ENCODE peak calls at places on chromosomes 3 and 15, in eight cellular contexts. B, A, R, P, X, T, O and F are unnamed samples.

GRCh38 chr15:70289191-70289955 is 191.7 kb upstream of the TLE3 start:
- DNase-seq in B (no peak), A (no peak), R (no peak), P (peak; percentile 59), X (no peak), T (peak; percentile 77), O (no peak), F (no peak)

GRCh38 chr15:58701376-58701775 is 48.1 kb downstream of the ADAM10 start:
- DNase-seq in B (no peak), A (no peak), R (no peak), P (no peak), X (no peak), T (no peak), O (no peak), F (no peak)

GRCh38 chr3:2130726-2131125 is 32.1 kb downstream of the CNTN4 start:
- DNase-seq in B (no peak), A (no peak), R (no peak), P (no peak), X (no peak), T (no peak), O (no peak), F (no peak)

GRCh38 chr3:13515786-13516783 is 32.8 kb upstream of the FBLN2 start:
- DNase-seq in B (no peak), A (no peak), R (no peak), P (no peak), X (no peak), T (no peak), O (peak; percentile 69), F (peak; percentile 89)

GRCh38 chr3:118468801-118469200 is 565.8 kb downstream of the IGSF11 start:
- DNase-seq in B (no peak), A (no peak), R (no peak), P (no peak), X (no peak), T (no peak), O (no peak), F (no peak)

GRCh38 chr15:35308802-35309201 is 223.7 kb upstream of the NANOGP8 start:
- DNase-seq in B (no peak), A (no peak), R (no peak), P (peak; percentile 94), X (peak; percentile 31), T (peak; percentile 70), O (no peak), F (no peak)

GRCh38 chr15:90529369-90530249 is at the start of gene CRTC3:
- DNase-seq in B (peak; percentile 95), A (peak; percentile 74), R (peak; percentile 59), P (no peak), X (peak; percentile 21), T (peak; percentile 72), O (peak; percentile 60), F (no peak)

GRCh38 chr3:58998476-58999117 is 51.2 kb downstream of the CFAP20DC start:
- DNase-seq in B (no peak), A (peak; percentile 64), R (no peak), P (peak; percentile 85), X (peak; percentile 100), T (no peak), O (no peak), F (no peak)

GRCh38 chr3:20043398-20043797 is 3.2 kb downstream of the KAT2B start:
- DNase-seq in B (peak; percentile 49), A (no peak), R (peak; percentile 30), P (no peak), X (no peak), T (peak; percentile 92), O (peak; percentile 83), F (no peak)

DNA sequence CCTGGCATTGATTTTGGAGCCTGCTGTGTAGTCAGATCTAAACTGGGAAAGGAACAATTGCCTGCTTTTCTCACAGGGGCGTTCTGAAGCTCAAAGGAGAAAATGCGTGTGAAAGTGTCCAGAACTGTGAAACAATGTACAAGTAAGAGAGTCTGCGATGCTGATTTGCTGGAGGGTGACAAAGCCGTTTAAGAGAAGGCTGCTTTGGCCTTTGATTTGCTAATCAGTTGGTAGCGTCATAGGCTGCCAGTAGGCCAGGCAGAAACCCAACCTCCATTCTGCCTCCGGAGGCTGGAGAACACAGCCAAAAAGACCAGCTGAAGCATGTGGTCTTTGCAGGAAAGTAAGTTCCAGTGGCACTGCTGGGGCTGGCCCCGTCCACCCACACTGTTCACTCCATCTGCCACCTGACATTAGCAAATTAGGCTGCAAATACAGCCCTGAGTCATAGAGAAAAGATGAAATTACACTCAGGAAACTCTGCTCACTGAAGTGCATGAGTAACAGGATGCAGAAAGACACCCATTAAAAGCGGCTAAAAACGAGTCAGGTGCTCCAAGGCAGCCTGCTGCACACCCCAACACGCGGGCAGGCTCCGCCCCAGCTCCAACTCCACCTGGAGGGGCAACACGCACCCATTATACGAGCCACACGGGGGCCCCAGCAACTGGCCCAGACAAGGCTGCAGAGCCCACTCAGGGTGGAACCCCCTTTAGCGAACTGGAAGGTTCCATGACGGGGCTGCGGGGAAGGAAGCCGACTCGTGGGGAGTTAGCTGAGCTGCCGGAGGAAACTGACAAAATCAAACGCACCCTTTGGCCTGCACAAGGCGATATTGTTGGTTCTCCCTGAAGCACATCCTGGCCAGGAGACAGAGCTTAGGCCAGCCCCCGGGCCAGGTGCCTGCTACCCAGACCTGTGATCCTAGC is 31.6 kb downstream of the ZDHHC19 start:
- DNase-seq in B (peak; percentile 82), A (no peak), R (peak; percentile 79), P (no peak), X (peak; percentile 96), T (no peak), O (no peak), F (peak; percentile 71)
- TF ChIP-seq CTCF in B (peak; percentile 26), A (no peak), R (no peak), P (no peak), X (no peak), T (no peak), O (no peak), F (no peak)

GRCh38 chr3:71987828-71988227 is 202.9 kb upstream of the PROK2 start:
- DNase-seq in B (no peak), A (no peak), R (no peak), P (peak; percentile 20), X (no peak), T (no peak), O (no peak), F (no peak)

GRCh38 chr3:71984843-71985594 is 200.1 kb upstream of the PROK2 start:
- DNase-seq in B (peak; percentile 45), A (no peak), R (no peak), P (no peak), X (no peak), T (no peak), O (no peak), F (no peak)

GRCh38 chr3:71989165-71989564 is 204.2 kb upstream of the PROK2 start:
- DNase-seq in B (no peak), A (peak; percentile 10), R (no peak), P (no peak), X (peak; percentile 40), T (no peak), O (no peak), F (no peak)

GRCh38 chr3:71990545-71990944 is 205.6 kb upstream of the PROK2 start:
- DNase-seq in B (no peak), A (no peak), R (no peak), P (no peak), X (no peak), T (no peak), O (no peak), F (no peak)

DNA sequence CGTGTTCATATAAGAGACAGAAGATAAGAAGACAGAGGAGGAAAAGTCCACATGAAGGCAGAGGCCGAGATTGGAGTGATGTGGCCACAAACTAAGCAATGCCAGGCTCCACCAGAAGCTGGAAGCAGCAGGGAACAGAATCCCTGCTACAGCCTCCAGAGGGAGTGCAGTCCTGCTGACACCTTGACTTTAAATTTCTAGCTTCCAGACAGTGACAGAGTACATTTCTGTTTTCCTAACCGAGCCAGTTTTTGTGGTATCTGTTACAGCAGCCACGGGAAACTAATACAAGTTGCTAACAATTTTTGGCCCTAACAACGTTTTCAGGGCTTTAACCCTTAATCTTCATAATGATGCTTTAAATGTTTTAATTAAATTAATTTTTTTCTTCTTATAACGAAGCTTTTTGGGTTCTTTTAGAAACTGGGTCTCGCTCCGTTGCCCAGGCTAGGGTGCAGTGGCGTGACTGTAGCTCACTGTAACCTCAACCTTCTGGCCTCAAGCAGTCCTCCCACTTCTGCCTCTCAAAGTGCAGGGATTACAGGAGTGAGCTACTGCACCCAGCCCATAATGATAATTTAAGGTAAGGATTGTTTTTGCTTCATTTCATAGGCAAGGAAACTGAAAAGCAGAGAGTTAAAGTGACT is 202.3 kb upstream of the PROK2 start:
- DNase-seq in B (no peak), A (no peak), R (no peak), P (no peak), X (no peak), T (no peak), O (no peak), F (no peak)
- TF ChIP-seq CTCF in B (no peak), A (peak; percentile 19), R (no peak), P (peak; percentile 43), X (peak; percentile 43), T (peak; percentile 14), O (peak; percentile 47), F (peak; percentile 71)

GRCh38 chr3:127475975-127476374 is 114.6 kb downstream of the TPRA1 start:
- DNase-seq in B (no peak), A (no peak), R (no peak), P (no peak), X (no peak), T (no peak), O (no peak), F (peak; percentile 21)

GRCh38 chr3:127472506-127472905 is 118.0 kb downstream of the TPRA1 start:
- DNase-seq in B (no peak), A (no peak), R (no peak), P (no peak), X (no peak), T (no peak), O (no peak), F (no peak)

GRCh38 chr3:127475364-127475763 is 115.2 kb downstream of the TPRA1 start:
- DNase-seq in B (no peak), A (no peak), R (no peak), P (no peak), X (no peak), T (no peak), O (no peak), F (peak; percentile 56)

GRCh38 chr3:127476936-127477335 is 113.6 kb downstream of the TPRA1 start:
- DNase-seq in B (no peak), A (no peak), R (no peak), P (no peak), X (no peak), T (no peak), O (no peak), F (peak; percentile 41)

GRCh38 chr3:127473244-127474024 is 117.1 kb downstream of the TPRA1 start:
- DNase-seq in B (peak; percentile 61), A (peak; percentile 12), R (no peak), P (no peak), X (peak; percentile 29), T (no peak), O (no peak), F (no peak)
- TF ChIP-seq CTCF in B (no peak), A (no peak), R (no peak), P (peak; percentile 18), X (peak; percentile 59), T (no peak), O (no peak), F (peak; percentile 57)

DNA sequence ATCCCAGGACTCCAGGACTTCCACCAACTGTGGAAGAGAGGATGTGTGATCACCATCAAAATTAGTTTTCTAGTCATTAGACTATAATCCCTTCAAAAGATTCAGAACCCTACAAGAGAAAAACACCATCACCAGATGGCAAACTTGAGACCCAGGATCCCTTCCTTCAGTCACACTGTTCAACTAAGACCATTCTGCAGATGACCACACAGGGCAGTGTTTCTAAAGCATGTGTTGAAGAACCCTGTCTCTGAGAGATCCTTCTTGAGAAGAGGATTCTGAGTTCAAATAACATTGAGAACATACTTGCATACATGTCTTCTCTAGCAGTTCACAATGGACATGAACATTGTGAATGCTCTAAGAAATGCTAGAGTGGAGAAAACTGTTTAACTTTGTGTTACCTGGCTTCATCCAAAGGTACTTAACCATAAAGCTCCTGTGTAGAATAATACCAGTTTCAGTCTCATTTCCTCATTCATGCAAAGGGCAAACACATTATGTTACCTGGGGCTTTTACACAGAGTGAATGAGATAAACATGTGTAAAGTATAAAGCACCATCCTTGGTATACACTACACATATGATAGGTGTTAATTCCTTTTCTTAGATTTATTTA is 2.4 kb upstream of the ADGRG7 start:
- DNase-seq in B (no peak), A (no peak), R (no peak), P (no peak), X (no peak), T (no peak), O (no peak), F (no peak)
- TF ChIP-seq CTCF in B (no peak), A (no peak), R (no peak), P (no peak), X (no peak), T (no peak), O (no peak), F (peak; percentile 25)